ENCODE peak calls at places on chromosome 2, in eight cellular contexts. A, R, Q, H, U, Y, S and C are unnamed samples.

GRCh38 chr2:74524955-74525716 is 895 bp downstream of the DQX1 start:
- DNase-seq in A (no peak), R (no peak), Q (no peak), H (no peak), U (no peak), Y (no peak), S (no peak), C (no peak)

GRCh38 chr2:170156592-170156991 is 21.4 kb upstream of the MYO3B start:
- DNase-seq in A (no peak), R (no peak), Q (no peak), H (no peak), U (no peak), Y (no peak), S (no peak), C (no peak)

GRCh38 chr2:231565915-231566594 is 26.6 kb upstream of the TEX44 start:
- DNase-seq in A (no peak), R (no peak), Q (no peak), H (no peak), U (no peak), Y (no peak), S (no peak), C (no peak)

GRCh38 chr2:44793322-44793870 is 148.1 kb upstream of the SIX3 start:
- DNase-seq in A (peak), R (no peak), Q (no peak), H (no peak), U (peak), Y (no peak), S (peak), C (no peak)

GRCh38 chr2:166148811-166149400 is 21.1 kb upstream of the SCN1A start:
- DNase-seq in A (no peak), R (no peak), Q (no peak), H (no peak), U (no peak), Y (no peak), S (no peak), C (no peak)

GRCh38 chr2:240626531-240627300 is 1.4 kb downstream of the GPR35 start:
- DNase-seq in A (no peak), R (peak), Q (no peak), H (peak), U (no peak), Y (peak), S (peak), C (no peak)

GRCh38 chr2:54466880-54467279 is 10.8 kb downstream of the SPTBN1 start:
- DNase-seq in A (no peak), R (no peak), Q (no peak), H (no peak), U (no peak), Y (no peak), S (no peak), C (no peak)

GRCh38 chr2:157190151-157190550 is 67.4 kb upstream of the GALNT5 start:
- DNase-seq in A (no peak), R (no peak), Q (no peak), H (no peak), U (peak), Y (no peak), S (no peak), C (no peak)

GRCh38 chr2:211371465-211371864 is 815.1 kb downstream of the CPS1 start:
- DNase-seq in A (no peak), R (no peak), Q (no peak), H (no peak), U (no peak), Y (no peak), S (no peak), C (no peak)

GRCh38 chr2:195820373-195820772 is 163.3 kb downstream of the SLC39A10 start:
- DNase-seq in A (no peak), R (no peak), Q (no peak), H (no peak), U (peak), Y (no peak), S (no peak), C (no peak)

GRCh38 chr2:166632616-166633015 is 138.6 kb upstream of the SCN7A start:
- DNase-seq in A (no peak), R (no peak), Q (no peak), H (no peak), U (peak), Y (no peak), S (peak), C (no peak)

GRCh38 chr2:237341872-237342271 is 72.1 kb downstream of the COL6A3 start:
- DNase-seq in A (no peak), R (no peak), Q (no peak), H (no peak), U (no peak), Y (no peak), S (no peak), C (no peak)

GRCh38 chr2:155235710-155236109 is 537.2 kb downstream of the KCNJ3 start:
- DNase-seq in A (no peak), R (no peak), Q (no peak), H (no peak), U (no peak), Y (no peak), S (no peak), C (no peak)

GRCh38 chr2:222791946-222792649 is 68.7 kb upstream of the ACSL3 start:
- DNase-seq in A (no peak), R (no peak), Q (no peak), H (no peak), U (no peak), Y (no peak), S (no peak), C (no peak)

GRCh38 chr2:46252891-46253659 is 44.1 kb upstream of the EPAS1 start:
- DNase-seq in A (no peak), R (no peak), Q (no peak), H (no peak), U (peak), Y (no peak), S (no peak), C (no peak)

GRCh38 chr2:241894681-241895426 is 25.3 kb downstream of the RTP5 start:
- DNase-seq in A (no peak), R (no peak), Q (no peak), H (peak), U (no peak), Y (peak), S (peak), C (peak)

GRCh38 chr2:75920721-75921551 is 210.2 kb upstream of the GCFC2 start:
- DNase-seq in A (no peak), R (no peak), Q (no peak), H (no peak), U (no peak), Y (no peak), S (no peak), C (no peak)

GRCh38 chr2:241801611-241802420 is 7.2 kb upstream of the NEU4 start:
- DNase-seq in A (peak), R (no peak), Q (peak), H (peak), U (no peak), Y (no peak), S (peak), C (no peak)

GRCh38 chr2:37907480-37908070 is 17.5 kb upstream of the RMDN2 start:
- DNase-seq in A (no peak), R (no peak), Q (no peak), H (no peak), U (no peak), Y (no peak), S (no peak), C (no peak)

GRCh38 chr2:162747974-162748373 is 90.6 kb downstream of the KCNH7 start:
- DNase-seq in A (no peak), R (no peak), Q (no peak), H (no peak), U (no peak), Y (no peak), S (no peak), C (no peak)

GRCh38 chr2:212975333-212975732 is 176.1 kb downstream of the IKZF2 start:
- DNase-seq in A (no peak), R (no peak), Q (no peak), H (no peak), U (no peak), Y (no peak), S (no peak), C (no peak)

GRCh38 chr2:233936089-233936488 is 18.9 kb downstream of the TRPM8 start:
- DNase-seq in A (no peak), R (no peak), Q (no peak), H (no peak), U (no peak), Y (no peak), S (peak), C (no peak)

GRCh38 chr2:217360781-217361485 is 501.1 kb upstream of the TNP1 start:
- DNase-seq in A (no peak), R (no peak), Q (no peak), H (no peak), U (peak), Y (no peak), S (no peak), C (no peak)

DNA sequence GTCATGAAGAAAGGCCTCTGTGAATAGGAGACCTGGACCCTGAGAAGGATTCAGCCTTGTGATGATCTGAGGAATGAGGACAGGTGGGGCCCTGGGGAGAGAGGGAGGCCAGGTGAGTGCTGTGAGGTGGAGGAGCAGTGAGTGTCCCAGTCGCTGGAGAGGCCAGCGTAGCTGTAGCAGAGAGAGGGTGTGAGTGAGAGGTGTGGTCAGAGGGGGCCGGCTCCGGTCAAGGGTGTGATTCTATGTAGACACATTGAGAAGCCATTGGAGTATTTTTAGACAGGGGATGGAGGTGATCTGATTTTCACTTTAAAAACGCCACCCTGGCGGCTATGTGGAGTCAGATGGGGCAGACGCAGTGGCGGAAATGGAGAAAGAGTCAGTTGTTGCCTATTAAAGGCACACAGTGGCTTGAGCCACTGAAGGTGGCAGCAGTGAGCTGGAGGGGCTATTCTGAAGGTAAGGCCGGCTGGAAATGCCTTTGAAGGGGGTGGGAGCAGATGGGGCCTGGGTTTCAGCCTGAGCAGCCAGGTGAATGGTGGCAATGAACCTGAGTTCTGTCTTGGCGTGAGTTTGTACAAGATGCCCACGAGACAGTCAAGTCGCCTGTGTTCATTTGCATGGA is 55.6 kb downstream of the GREB1 start:
- DNase-seq in A (no peak), R (no peak), Q (no peak), H (no peak), U (no peak), Y (no peak), S (peak), C (no peak)
- TF ChIP-seq CTCF in A (no peak), R (no peak), Q (peak), H (no peak), U (peak), Y (no peak), S (peak), C (no peak)

DNA sequence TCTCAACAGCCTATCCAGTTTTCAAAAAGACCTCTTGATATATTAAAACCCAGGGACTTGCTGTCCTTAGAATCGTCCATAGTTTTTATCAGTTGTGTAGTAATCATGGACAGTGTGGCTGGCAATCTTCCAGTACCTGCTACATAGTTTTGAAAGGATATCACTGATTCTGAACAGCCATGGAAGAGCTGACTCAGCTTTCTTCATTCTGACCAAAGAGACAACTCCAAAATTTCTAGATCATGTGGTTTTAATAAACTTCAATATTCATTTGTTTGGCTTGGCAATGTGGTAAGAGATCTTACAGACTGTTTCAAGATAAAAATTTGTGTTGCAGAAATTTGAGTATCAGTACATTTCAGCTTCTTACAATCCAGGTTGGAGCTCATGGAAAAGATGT is 616.8 kb downstream of the TDRD15 start:
- DNase-seq in A (no peak), R (no peak), Q (no peak), H (no peak), U (no peak), Y (no peak), S (no peak), C (no peak)
- TF ChIP-seq CTCF in A (no peak), R (no peak), Q (no peak), H (no peak), U (no peak), Y (no peak), S (no peak), C (no peak)

GRCh38 chr2:177056540-177056939 is 156.1 kb upstream of the HNRNPA3 start:
- DNase-seq in A (peak), R (no peak), Q (no peak), H (no peak), U (no peak), Y (no peak), S (peak), C (no peak)
- TF ChIP-seq CTCF in A (peak), R (no peak), Q (no peak), H (no peak), U (peak), Y (no peak), S (peak), C (no peak)

GRCh38 chr2:11744631-11745394 is 1.6 kb upstream of the LPIN1 start:
- DNase-seq in A (peak), R (peak), Q (no peak), H (no peak), U (peak), Y (no peak), S (peak), C (no peak)
- TF ChIP-seq CTCF in A (no peak), R (peak), Q (peak), H (no peak), U (peak), Y (no peak), S (peak), C (no peak)

GRCh38 chr2:190221438-190221837 is 98.2 kb downstream of the HIBCH start:
- DNase-seq in A (no peak), R (no peak), Q (no peak), H (no peak), U (no peak), Y (no peak), S (no peak), C (no peak)
- TF ChIP-seq CTCF in A (no peak), R (no peak), Q (no peak), H (no peak), U (no peak), Y (no peak), S (no peak), C (no peak)

GRCh38 chr2:189298038-189298437 is 118.5 kb upstream of the COL5A2 start:
- DNase-seq in A (no peak), R (no peak), Q (no peak), H (no peak), U (no peak), Y (no peak), S (no peak), C (no peak)
- TF ChIP-seq CTCF in A (no peak), R (no peak), Q (no peak), H (no peak), U (no peak), Y (no peak), S (no peak), C (no peak)

DNA sequence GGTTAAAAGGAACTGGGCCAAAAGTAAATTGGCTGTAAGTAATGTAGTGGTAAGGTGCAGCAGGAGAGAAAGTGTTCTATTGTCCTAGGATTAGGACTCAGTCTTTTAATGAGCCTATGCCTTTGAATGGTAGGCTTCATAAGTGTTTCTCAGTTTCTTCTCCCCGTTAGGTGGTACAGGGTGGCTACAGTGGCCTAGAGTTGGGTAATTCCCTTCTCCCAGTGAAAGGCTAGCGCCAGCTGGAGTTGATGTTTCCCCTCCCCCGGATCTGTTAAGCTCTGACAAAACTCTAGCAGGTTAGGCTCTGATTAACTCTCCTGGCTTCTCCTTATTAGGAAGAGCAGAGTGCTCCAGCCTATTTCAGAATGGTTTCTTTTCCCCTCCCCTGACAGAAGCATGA is 127.7 kb downstream of the DNAH6 start:
- DNase-seq in A (no peak), R (no peak), Q (no peak), H (no peak), U (no peak), Y (no peak), S (no peak), C (no peak)
- TF ChIP-seq CTCF in A (no peak), R (no peak), Q (no peak), H (no peak), U (no peak), Y (no peak), S (no peak), C (no peak)

GRCh38 chr2:28271231-28271913 is 121.3 kb upstream of the FOSL2 start:
- DNase-seq in A (no peak), R (no peak), Q (peak), H (no peak), U (no peak), Y (no peak), S (no peak), C (no peak)

GRCh38 chr2:28271914-28272240 is 120.8 kb upstream of the FOSL2 start:
- DNase-seq in A (no peak), R (no peak), Q (no peak), H (no peak), U (no peak), Y (no peak), S (no peak), C (no peak)

GRCh38 chr2:28269019-28269784 is 123.5 kb upstream of the FOSL2 start:
- DNase-seq in A (no peak), R (no peak), Q (no peak), H (no peak), U (peak), Y (no peak), S (peak), C (no peak)

GRCh38 chr2:28268386-28268785 is 124.3 kb upstream of the FOSL2 start:
- DNase-seq in A (no peak), R (no peak), Q (no peak), H (no peak), U (no peak), Y (no peak), S (no peak), C (no peak)

GRCh38 chr2:28270456-28271146 is 122.1 kb upstream of the FOSL2 start:
- DNase-seq in A (no peak), R (no peak), Q (no peak), H (no peak), U (no peak), Y (no peak), S (no peak), C (no peak)
- TF ChIP-seq CTCF in A (no peak), R (no peak), Q (no peak), H (no peak), U (no peak), Y (no peak), S (no peak), C (no peak)

GRCh38 chr2:22189893-22190292 is 1066.1 kb downstream of the TDRD15 start:
- DNase-seq in A (no peak), R (no peak), Q (no peak), H (no peak), U (no peak), Y (no peak), S (no peak), C (no peak)
- TF ChIP-seq CTCF in A (no peak), R (no peak), Q (no peak), H (no peak), U (no peak), Y (no peak), S (no peak), C (no peak)

DNA sequence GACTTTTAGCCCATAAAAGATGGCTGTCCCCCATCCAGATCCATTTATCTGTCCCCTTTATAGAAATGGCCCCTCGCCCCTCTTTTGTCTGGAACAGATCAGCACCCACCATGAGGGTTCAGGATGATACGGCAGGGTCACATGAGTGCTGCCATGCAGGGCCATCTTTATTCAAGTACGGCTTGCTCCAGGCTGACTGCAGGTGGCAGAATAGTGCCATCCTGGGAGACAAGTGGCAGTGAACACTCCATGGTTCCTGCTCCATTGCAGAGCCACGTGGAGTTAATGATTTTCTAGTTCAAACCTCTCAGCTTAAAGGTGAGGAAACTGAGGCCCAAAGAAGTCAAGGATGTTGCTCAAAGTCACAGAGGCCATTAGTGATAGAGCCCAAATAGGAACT is 180.6 kb downstream of the CLIP4 start:
- DNase-seq in A (peak), R (no peak), Q (no peak), H (no peak), U (peak), Y (no peak), S (peak), C (no peak)
- TF ChIP-seq CTCF in A (peak), R (no peak), Q (peak), H (no peak), U (peak), Y (no peak), S (peak), C (no peak)